ENCODE peak calls at places on chromosomes 11 and 22, in ten cellular contexts. One of them, this sample, is unnamed.
A peak's percentile ranks its signal among the peaks of the same experiment; 100 is the strongest.

GRCh38 chr22:49164773-49165320 is 662.8 kb downstream of the BRD1 start:
- DNase-seq in spleen: no peak
- DNase-seq in AG08395: no peak
- DNase-seq in iris pigment epithelial cell: no peak
- DNase-seq in AML-193: no peak
- DNase-seq in NCI-H460: no peak
- DNase-seq in right cardiac atrium: no peak
- DNase-seq in T follicular helper cell: no peak
- DNase-seq in NAMALWA: no peak
- DNase-seq in fibroblast of pulmonary artery: no peak
- DNase-seq in this sample: no peak

GRCh38 chr11:95884364-95884763 is 39.5 kb downstream of the MTMR2 start:
- DNase-seq in spleen: no peak
- DNase-seq in AG08395: peak; percentile 2
- DNase-seq in iris pigment epithelial cell: peak; percentile 86
- DNase-seq in AML-193: no peak
- DNase-seq in NCI-H460: no peak
- DNase-seq in right cardiac atrium: no peak
- DNase-seq in T follicular helper cell: no peak
- DNase-seq in NAMALWA: no peak
- DNase-seq in fibroblast of pulmonary artery: peak; percentile 59
- DNase-seq in this sample: no peak

GRCh38 chr11:17519031-17519430 is 25.2 kb downstream of the USH1C start:
- DNase-seq in spleen: no peak
- DNase-seq in AG08395: no peak
- DNase-seq in iris pigment epithelial cell: no peak
- DNase-seq in AML-193: no peak
- DNase-seq in NCI-H460: no peak
- DNase-seq in right cardiac atrium: peak; percentile 11
- DNase-seq in T follicular helper cell: no peak
- DNase-seq in NAMALWA: no peak
- DNase-seq in fibroblast of pulmonary artery: no peak
- DNase-seq in this sample: no peak

GRCh38 chr11:492416-493226 is 14.4 kb downstream of the RNH1 start:
- DNase-seq in spleen: no peak
- DNase-seq in AG08395: no peak
- DNase-seq in iris pigment epithelial cell: no peak
- DNase-seq in AML-193: no peak
- DNase-seq in NCI-H460: no peak
- DNase-seq in right cardiac atrium: peak; percentile 53
- DNase-seq in T follicular helper cell: no peak
- DNase-seq in NAMALWA: peak; percentile 28
- DNase-seq in fibroblast of pulmonary artery: no peak
- DNase-seq in this sample: no peak

GRCh38 chr11:47083913-47084312 is 92.8 kb downstream of the ARFGAP2 start:
- DNase-seq in spleen: no peak
- DNase-seq in AG08395: no peak
- DNase-seq in iris pigment epithelial cell: peak; percentile 84
- DNase-seq in AML-193: peak; percentile 5
- DNase-seq in NCI-H460: no peak
- DNase-seq in right cardiac atrium: no peak
- DNase-seq in T follicular helper cell: no peak
- DNase-seq in NAMALWA: no peak
- DNase-seq in fibroblast of pulmonary artery: peak; percentile 77
- DNase-seq in this sample: no peak

GRCh38 chr22:37483594-37484114 is 2.5 kb downstream of the MFNG start:
- DNase-seq in spleen: no peak
- DNase-seq in AG08395: no peak
- DNase-seq in iris pigment epithelial cell: no peak
- DNase-seq in AML-193: no peak
- DNase-seq in NCI-H460: no peak
- DNase-seq in right cardiac atrium: peak; percentile 40
- DNase-seq in T follicular helper cell: no peak
- DNase-seq in NAMALWA: no peak
- DNase-seq in fibroblast of pulmonary artery: no peak
- DNase-seq in this sample: no peak

GRCh38 chr22:30872282-30873041 is 96.1 kb downstream of the MORC2 start:
- DNase-seq in spleen: peak; percentile 51
- DNase-seq in AG08395: no peak
- DNase-seq in iris pigment epithelial cell: no peak
- DNase-seq in AML-193: no peak
- DNase-seq in NCI-H460: no peak
- DNase-seq in right cardiac atrium: peak; percentile 29
- DNase-seq in T follicular helper cell: no peak
- DNase-seq in NAMALWA: no peak
- DNase-seq in fibroblast of pulmonary artery: no peak
- DNase-seq in this sample: no peak

GRCh38 chr11:26946209-26946828 is 47.6 kb upstream of the FIBIN start:
- DNase-seq in spleen: no peak
- DNase-seq in AG08395: no peak
- DNase-seq in iris pigment epithelial cell: peak; percentile 78
- DNase-seq in AML-193: no peak
- DNase-seq in NCI-H460: no peak
- DNase-seq in right cardiac atrium: no peak
- DNase-seq in T follicular helper cell: no peak
- DNase-seq in NAMALWA: no peak
- DNase-seq in fibroblast of pulmonary artery: peak; percentile 54
- DNase-seq in this sample: no peak

GRCh38 chr11:77044356-77044755 is 10.2 kb downstream of the B3GNT6 start:
- DNase-seq in spleen: no peak
- DNase-seq in AG08395: no peak
- DNase-seq in iris pigment epithelial cell: no peak
- DNase-seq in AML-193: no peak
- DNase-seq in NCI-H460: no peak
- DNase-seq in right cardiac atrium: no peak
- DNase-seq in T follicular helper cell: no peak
- DNase-seq in NAMALWA: no peak
- DNase-seq in fibroblast of pulmonary artery: no peak
- DNase-seq in this sample: no peak

GRCh38 chr11:95108159-95108611 is 18.5 kb downstream of the ENDOD1 start:
- DNase-seq in spleen: peak; percentile 81
- DNase-seq in AG08395: peak; percentile 18
- DNase-seq in iris pigment epithelial cell: peak; percentile 81
- DNase-seq in AML-193: no peak
- DNase-seq in NCI-H460: no peak
- DNase-seq in right cardiac atrium: peak; percentile 65
- DNase-seq in T follicular helper cell: no peak
- DNase-seq in NAMALWA: no peak
- DNase-seq in fibroblast of pulmonary artery: peak; percentile 90
- DNase-seq in this sample: no peak

This sample was measured in neuronal stem cell.